ENCODE peak calls at places on chromosome 11, in four cellular contexts. X is prostate gland, N is chondrocyte, C is neural progenitor cell. A is an unnamed sample.
A peak's percentile ranks its signal among the peaks of the same experiment; 100 is the strongest.

GRCh38 chr11:11577246-11577855 is 44.5 kb downstream of the GALNT18 start:
- DNase-seq in X (no peak), N (no peak), C (no peak), A (no peak)

GRCh38 chr11:100515087-100515486 is 172.0 kb upstream of the ARHGAP42 start:
- DNase-seq in X (no peak), N (no peak), C (peak; percentile 10), A (no peak)

GRCh38 chr11:46895821-46896220 is 22.5 kb downstream of the LRP4 start:
- DNase-seq in X (peak; percentile 75), N (no peak), C (no peak), A (peak; percentile 56)

GRCh38 chr11:43579171-43579918 is 101.2 kb upstream of the HSD17B12 start:
- DNase-seq in X (no peak), N (no peak), C (peak; percentile 79), A (no peak)

GRCh38 chr11:6563121-6563619 is 40.2 kb downstream of the RRP8 start:
- DNase-seq in X (no peak), N (no peak), C (no peak), A (no peak)

GRCh38 chr11:70738661-70739060 is 340.3 kb downstream of the CTTN start:
- DNase-seq in X (no peak), N (peak; percentile 88), C (no peak), A (no peak)

GRCh38 chr11:82718307-82718706 is 15.4 kb downstream of the FAM181B start:
- DNase-seq in X (no peak), N (no peak), C (peak; percentile 80), A (peak; percentile 48)

GRCh38 chr11:57546869-57547518 is 9.6 kb downstream of the SMTNL1 start:
- DNase-seq in X (no peak), N (no peak), C (peak; percentile 64), A (no peak)

GRCh38 chr11:93220078-93220477 is 22.3 kb upstream of the SLC36A4 start:
- DNase-seq in X (no peak), N (no peak), C (no peak), A (no peak)

GRCh38 chr11:124917115-124917637 is 1.9 kb upstream of the HEPN1 start:
- DNase-seq in X (no peak), N (no peak), C (no peak), A (no peak)

GRCh38 chr11:65354265-65355012 is at the start of gene TIGD3:
- DNase-seq in X (peak; percentile 98), N (peak; percentile 97), C (peak; percentile 99), A (peak; percentile 99)

GRCh38 chr11:727281-727701 is 20.0 kb upstream of the TALDO1 start:
- DNase-seq in X (no peak), N (no peak), C (no peak), A (no peak)

GRCh38 chr11:74031310-74031676 is 22.4 kb upstream of the UCP3 start:
- DNase-seq in X (no peak), N (no peak), C (no peak), A (no peak)

GRCh38 chr11:64008283-64008931 is 22.2 kb downstream of the OTUB1 start:
- DNase-seq in X (no peak), N (peak; percentile 88), C (no peak), A (no peak)
- TF ChIP-seq CTCF in X (no peak), N (no peak), C (no peak), A (no peak)

GRCh38 chr11:126148317-126148716 is 63.1 kb downstream of the RPUSD4 start:
- DNase-seq in X (no peak), N (peak; percentile 1), C (no peak), A (no peak)

GRCh38 chr11:126146454-126147192 is 64.8 kb downstream of the RPUSD4 start:
- DNase-seq in X (no peak), N (peak; percentile 56), C (peak; percentile 96), A (no peak)

GRCh38 chr11:126149759-126150236 is 61.7 kb downstream of the RPUSD4 start:
- DNase-seq in X (no peak), N (peak; percentile 71), C (no peak), A (no peak)

GRCh38 chr11:126145954-126146353 is 65.5 kb downstream of the RPUSD4 start:
- DNase-seq in X (no peak), N (peak; percentile 72), C (no peak), A (no peak)

DNA sequence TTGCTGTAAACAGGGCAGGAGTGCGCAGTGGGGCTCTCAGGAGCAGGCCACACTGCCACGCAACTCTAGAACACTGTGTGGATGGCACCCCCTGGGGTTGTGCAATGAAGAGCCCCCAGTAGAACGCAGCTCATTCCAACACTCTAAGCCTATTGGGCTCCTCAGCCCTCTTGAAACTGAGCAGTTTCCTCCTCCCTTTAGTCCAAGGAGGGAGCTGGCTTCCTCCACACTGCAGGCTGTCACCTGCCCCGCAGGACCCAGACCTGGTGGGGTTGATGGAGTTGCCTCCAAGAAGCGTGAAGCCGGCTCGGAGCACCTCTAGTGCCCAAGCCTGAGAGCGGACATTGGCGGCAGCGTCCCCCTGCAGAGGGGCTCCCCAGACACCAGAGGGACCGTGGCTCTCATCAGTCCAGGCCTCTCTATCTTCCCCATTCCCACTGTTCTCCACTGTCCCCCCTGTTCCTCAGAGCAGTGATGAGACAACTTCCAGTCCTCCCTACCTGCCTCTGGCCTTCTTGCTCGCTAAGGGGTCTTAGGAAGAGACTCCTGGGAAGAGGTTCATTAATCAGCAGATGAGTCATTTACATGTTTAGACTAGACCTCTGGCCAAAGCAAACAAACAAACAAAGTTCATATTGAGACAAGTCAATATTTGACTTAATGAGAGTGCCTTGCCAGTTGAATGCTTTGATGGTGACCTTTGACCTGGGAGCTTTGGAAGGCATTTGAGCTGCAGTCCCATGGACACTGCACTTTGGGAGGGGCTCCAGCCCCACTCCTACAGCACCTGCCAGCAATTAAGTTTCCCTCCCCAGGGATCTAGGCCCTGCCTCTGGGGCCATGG is 64.0 kb downstream of the RPUSD4 start:
- DNase-seq in X (no peak), N (peak; percentile 88), C (peak; percentile 55), A (no peak)
- TF ChIP-seq CTCF in X (no peak), N (no peak), C (peak; percentile 5), A (no peak)

GRCh38 chr11:66467034-66467659 is 442 bp downstream of the PELI3 start:
- DNase-seq in X (no peak), N (no peak), C (peak; percentile 74), A (peak; percentile 49)
- TF ChIP-seq CTCF in X (peak; percentile 40), N (peak; percentile 66), C (peak; percentile 41), A (peak; percentile 57)

GRCh38 chr11:3810951-3811350 is 2.6 kb downstream of the PGAP2 start:
- DNase-seq in X (no peak), N (no peak), C (no peak), A (no peak)
- TF ChIP-seq CTCF in X (no peak), N (no peak), C (no peak), A (no peak)

GRCh38 chr11:129996113-129996870 is 6.3 kb downstream of the PRDM10 start:
- DNase-seq in X (no peak), N (no peak), C (no peak), A (no peak)

GRCh38 chr11:129995163-129995562 is 7.5 kb downstream of the PRDM10 start:
- DNase-seq in X (no peak), N (no peak), C (no peak), A (no peak)

GRCh38 chr11:129989437-129989836 is 13.2 kb downstream of the PRDM10 start:
- DNase-seq in X (no peak), N (no peak), C (no peak), A (no peak)

GRCh38 chr11:129987950-129988349 is 14.7 kb downstream of the PRDM10 start:
- DNase-seq in X (no peak), N (no peak), C (no peak), A (no peak)

DNA sequence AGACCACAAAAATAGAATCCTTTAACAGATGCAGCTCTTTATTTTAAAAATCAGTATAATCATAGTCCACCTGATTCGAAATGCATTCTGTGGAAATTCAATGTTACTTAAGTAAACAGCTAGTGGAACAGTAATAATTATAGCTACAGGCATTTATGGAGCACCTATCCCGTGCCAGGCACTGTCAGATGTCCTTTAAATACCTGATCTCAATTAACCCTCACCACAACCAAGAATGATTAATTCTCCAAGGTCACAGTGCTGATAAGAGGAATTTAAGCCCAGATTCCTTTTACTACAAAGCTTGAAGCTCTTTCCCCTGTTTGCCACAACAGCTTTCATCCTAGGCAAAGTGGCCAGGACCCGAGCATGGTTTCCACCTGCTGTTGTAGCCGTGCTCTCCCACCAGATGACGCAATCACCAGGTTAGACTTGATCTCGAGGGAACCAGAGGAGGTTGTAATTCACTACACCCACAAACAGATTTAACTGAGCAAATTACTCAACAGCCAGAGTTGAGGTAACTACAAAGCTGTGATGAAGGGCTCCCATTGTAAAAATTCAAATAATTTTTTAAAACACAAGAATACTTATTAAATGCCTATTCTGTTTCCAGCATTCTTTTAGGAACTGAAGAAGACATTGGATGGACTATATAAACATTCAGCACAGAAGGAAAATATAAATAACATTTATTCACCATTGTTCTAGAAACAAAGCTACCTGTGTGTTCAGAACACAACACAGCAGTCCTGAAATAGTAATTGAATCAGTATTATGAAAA is 10.3 kb downstream of the PRDM10 start:
- DNase-seq in X (peak; percentile 22), N (no peak), C (peak; percentile 52), A (peak; percentile 83)
- TF ChIP-seq CTCF in X (no peak), N (peak; percentile 14), C (peak; percentile 60), A (peak; percentile 24)

DNA sequence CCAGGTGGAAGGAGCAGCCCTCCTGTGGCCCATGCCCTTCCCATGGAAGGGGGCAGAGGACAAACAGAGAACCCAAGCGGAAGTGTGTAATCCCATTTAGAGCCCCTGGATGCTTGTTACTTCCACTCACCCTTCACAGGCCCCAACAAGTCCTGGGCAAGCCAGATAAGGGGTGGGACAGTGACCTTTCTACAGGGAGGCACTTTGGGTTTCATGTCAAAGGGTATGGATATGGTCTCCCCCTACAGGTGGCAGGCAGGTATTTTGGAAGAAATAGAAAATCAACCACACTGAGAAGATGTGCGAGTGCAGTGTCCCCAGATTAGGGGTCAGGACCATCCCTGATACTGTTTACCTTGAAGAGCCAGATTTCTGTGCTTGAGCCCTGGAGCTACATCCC is 11.4 kb downstream of the MPEG1 start:
- DNase-seq in X (no peak), N (no peak), C (no peak), A (no peak)
- TF ChIP-seq CTCF in X (no peak), N (peak; percentile 20), C (peak; percentile 44), A (peak; percentile 10)

A was measured in body of pancreas.